ENCODE peak calls at places on chromosome 19, in four cellular contexts. One of them, this sample, is unnamed.

GRCh38 chr19:45066921-45067661 is 9.2 kb downstream of the ZNF296 start:
- DNase-seq in CD8-positive, alpha-beta T cell: no peak
- DNase-seq in small intestine: no peak
- DNase-seq in DND-41: no peak
- DNase-seq in this sample: no peak

GRCh38 chr19:38675611-38676010 is 28.2 kb downstream of the ACTN4 start:
- DNase-seq in CD8-positive, alpha-beta T cell: no peak
- DNase-seq in small intestine: peak; percentile 97
- DNase-seq in DND-41: no peak
- DNase-seq in this sample: no peak

GRCh38 chr19:10971107-10971715 is 10.4 kb downstream of the SMARCA4 start:
- DNase-seq in CD8-positive, alpha-beta T cell: no peak
- DNase-seq in small intestine: no peak
- DNase-seq in DND-41: no peak
- DNase-seq in this sample: no peak

GRCh38 chr19:38737297-38737865 is 6.9 kb downstream of the CAPN12 start:
- DNase-seq in CD8-positive, alpha-beta T cell: no peak
- DNase-seq in small intestine: no peak
- DNase-seq in DND-41: no peak
- DNase-seq in this sample: no peak

GRCh38 chr19:2724148-2724557 is 3.0 kb upstream of the DIRAS1 start:
- DNase-seq in CD8-positive, alpha-beta T cell: no peak
- DNase-seq in small intestine: no peak
- DNase-seq in DND-41: no peak
- DNase-seq in this sample: no peak

GRCh38 chr19:55596304-55596703 is 3.0 kb downstream of the FIZ1 start:
- DNase-seq in CD8-positive, alpha-beta T cell: no peak
- DNase-seq in small intestine: no peak
- DNase-seq in DND-41: no peak
- DNase-seq in this sample: no peak

GRCh38 chr19:8387688-8388611 is 2.2 kb upstream of the RAB11B start:
- DNase-seq in CD8-positive, alpha-beta T cell: no peak
- DNase-seq in small intestine: peak; percentile 19
- DNase-seq in DND-41: no peak
- DNase-seq in this sample: no peak

GRCh38 chr19:15779756-15780476 is 7.5 kb upstream of the OR10H5 start:
- DNase-seq in CD8-positive, alpha-beta T cell: no peak
- DNase-seq in small intestine: peak; percentile 35
- DNase-seq in DND-41: no peak
- DNase-seq in this sample: peak; percentile 91

GRCh38 chr19:38527466-38528136 is 90.2 kb downstream of the MAP4K1 start:
- DNase-seq in CD8-positive, alpha-beta T cell: no peak
- DNase-seq in small intestine: no peak
- DNase-seq in DND-41: peak; percentile 25
- DNase-seq in this sample: no peak

GRCh38 chr19:47226426-47227346 is 4.3 kb downstream of the BBC3 start:
- DNase-seq in CD8-positive, alpha-beta T cell: no peak
- DNase-seq in small intestine: peak; percentile 81
- DNase-seq in DND-41: peak; percentile 91
- DNase-seq in this sample: peak; percentile 86

GRCh38 chr19:7705387-7706187 is 3.7 kb upstream of the FCER2 start:
- DNase-seq in CD8-positive, alpha-beta T cell: peak; percentile 44
- DNase-seq in small intestine: peak; percentile 31
- DNase-seq in DND-41: no peak
- DNase-seq in this sample: no peak

GRCh38 chr19:40342644-40343311 is 5.4 kb downstream of the C19orf47 start:
- DNase-seq in CD8-positive, alpha-beta T cell: no peak
- DNase-seq in small intestine: no peak
- DNase-seq in DND-41: no peak
- DNase-seq in this sample: no peak

GRCh38 chr19:1608414-1609391 is 3.4 kb upstream of the UQCR11 start:
- DNase-seq in CD8-positive, alpha-beta T cell: no peak
- DNase-seq in small intestine: peak; percentile 15
- DNase-seq in DND-41: no peak
- DNase-seq in this sample: no peak

GRCh38 chr19:40691421-40692211 is 1.2 kb upstream of the NUMBL start:
- DNase-seq in CD8-positive, alpha-beta T cell: no peak
- DNase-seq in small intestine: no peak
- DNase-seq in DND-41: no peak
- DNase-seq in this sample: no peak

GRCh38 chr19:19628499-19629134 is 597 bp upstream of the LPAR2 start:
- DNase-seq in CD8-positive, alpha-beta T cell: no peak
- DNase-seq in small intestine: peak; percentile 72
- DNase-seq in DND-41: no peak
- DNase-seq in this sample: no peak

GRCh38 chr19:38805180-38805579 is 7.6 kb downstream of the LGALS4 start:
- DNase-seq in CD8-positive, alpha-beta T cell: no peak
- DNase-seq in small intestine: peak; percentile 69
- DNase-seq in DND-41: no peak
- DNase-seq in this sample: no peak

GRCh38 chr19:31054430-31054829 is 294.8 kb downstream of the TSHZ3 start:
- DNase-seq in CD8-positive, alpha-beta T cell: no peak
- DNase-seq in small intestine: peak; percentile 3
- DNase-seq in DND-41: peak; percentile 24
- DNase-seq in this sample: no peak

GRCh38 chr19:33740811-33741396 is 55.8 kb upstream of the KCTD15 start:
- DNase-seq in CD8-positive, alpha-beta T cell: no peak
- DNase-seq in small intestine: peak; percentile 25
- DNase-seq in DND-41: peak; percentile 61
- DNase-seq in this sample: no peak

GRCh38 chr19:44573647-44574046 is 39.7 kb upstream of the IGSF23 start:
- DNase-seq in CD8-positive, alpha-beta T cell: no peak
- DNase-seq in small intestine: no peak
- DNase-seq in DND-41: no peak
- DNase-seq in this sample: no peak

GRCh38 chr19:40229484-40229883 is 3.0 kb upstream of the CCNP start:
- DNase-seq in CD8-positive, alpha-beta T cell: no peak
- DNase-seq in small intestine: no peak
- DNase-seq in DND-41: no peak
- DNase-seq in this sample: no peak

GRCh38 chr19:43901395-43902390 is 33.4 kb downstream of the ZNF45 start:
- DNase-seq in CD8-positive, alpha-beta T cell: peak; percentile 31
- DNase-seq in small intestine: peak; percentile 72
- DNase-seq in DND-41: no peak
- DNase-seq in this sample: peak; percentile 68

GRCh38 chr19:16435238-16435911 is 36.4 kb downstream of the EPS15L1 start:
- DNase-seq in CD8-positive, alpha-beta T cell: no peak
- DNase-seq in small intestine: no peak
- DNase-seq in DND-41: no peak
- DNase-seq in this sample: peak; percentile 79

GRCh38 chr19:16497042-16497441 is 848 bp downstream of the C19orf44 start:
- DNase-seq in CD8-positive, alpha-beta T cell: no peak
- DNase-seq in small intestine: no peak
- DNase-seq in DND-41: no peak
- DNase-seq in this sample: no peak

GRCh38 chr19:29618434-29618833 is 12.4 kb downstream of the POP4 start:
- DNase-seq in CD8-positive, alpha-beta T cell: no peak
- DNase-seq in small intestine: no peak
- DNase-seq in DND-41: no peak
- DNase-seq in this sample: no peak

GRCh38 chr19:1450735-1451669 is 1.1 kb downstream of the APC2 start:
- DNase-seq in CD8-positive, alpha-beta T cell: no peak
- DNase-seq in small intestine: no peak
- DNase-seq in DND-41: no peak
- DNase-seq in this sample: no peak

GRCh38 chr19:1755467-1756155 is 2.3 kb downstream of the ONECUT3 start:
- DNase-seq in CD8-positive, alpha-beta T cell: no peak
- DNase-seq in small intestine: no peak
- DNase-seq in DND-41: no peak
- DNase-seq in this sample: no peak

GRCh38 chr19:29576761-29577661 is 29.1 kb upstream of the POP4 start:
- DNase-seq in CD8-positive, alpha-beta T cell: no peak
- DNase-seq in small intestine: no peak
- DNase-seq in DND-41: no peak
- DNase-seq in this sample: no peak

GRCh38 chr19:40555978-40556689 is 20.5 kb upstream of the SHKBP1 start:
- DNase-seq in CD8-positive, alpha-beta T cell: no peak
- DNase-seq in small intestine: no peak
- DNase-seq in DND-41: no peak
- DNase-seq in this sample: no peak

GRCh38 chr19:33745297-33745696 is 51.4 kb upstream of the KCTD15 start:
- DNase-seq in CD8-positive, alpha-beta T cell: no peak
- DNase-seq in small intestine: no peak
- DNase-seq in DND-41: no peak
- DNase-seq in this sample: no peak

GRCh38 chr19:51441410-51442390 is 16.6 kb downstream of the SIGLEC8 start:
- DNase-seq in CD8-positive, alpha-beta T cell: peak; percentile 56
- DNase-seq in small intestine: peak; percentile 57
- DNase-seq in DND-41: peak; percentile 73
- DNase-seq in this sample: no peak

GRCh38 chr19:42529248-42529764 is 1.0 kb upstream of the CEACAM1 start:
- DNase-seq in CD8-positive, alpha-beta T cell: peak; percentile 43
- DNase-seq in small intestine: peak; percentile 87
- DNase-seq in DND-41: peak; percentile 60
- DNase-seq in this sample: no peak

GRCh38 chr19:6476155-6476895 is 5.3 kb downstream of the DENND1C start:
- DNase-seq in CD8-positive, alpha-beta T cell: peak; percentile 48
- DNase-seq in small intestine: peak; percentile 96
- DNase-seq in DND-41: peak; percentile 63
- DNase-seq in this sample: no peak

GRCh38 chr19:11461453-11461852 is 19.4 kb downstream of the ELAVL3 start:
- DNase-seq in CD8-positive, alpha-beta T cell: no peak
- DNase-seq in small intestine: no peak
- DNase-seq in DND-41: no peak
- DNase-seq in this sample: no peak

GRCh38 chr19:55179570-55180484 is at the start of gene SYT5:
- DNase-seq in CD8-positive, alpha-beta T cell: peak; percentile 45
- DNase-seq in small intestine: peak; percentile 62
- DNase-seq in DND-41: peak; percentile 77
- DNase-seq in this sample: no peak

GRCh38 chr19:3986260-3987041 is 1.2 kb upstream of the EEF2 start:
- DNase-seq in CD8-positive, alpha-beta T cell: no peak
- DNase-seq in small intestine: peak; percentile 85
- DNase-seq in DND-41: peak; percentile 72
- DNase-seq in this sample: no peak
- H3K4me1 ChIP-seq in CD8-positive, alpha-beta T cell: peaks cover 43% of the 10 kb centered on the region
- H3K4me1 ChIP-seq in small intestine: no peaks in the 10 kb centered on the region
- H3K4me1 ChIP-seq in DND-41: peaks cover 69% of the 10 kb centered on the region
- H3K4me1 ChIP-seq in this sample: peaks cover 8% of the 10 kb centered on the region

DNA sequence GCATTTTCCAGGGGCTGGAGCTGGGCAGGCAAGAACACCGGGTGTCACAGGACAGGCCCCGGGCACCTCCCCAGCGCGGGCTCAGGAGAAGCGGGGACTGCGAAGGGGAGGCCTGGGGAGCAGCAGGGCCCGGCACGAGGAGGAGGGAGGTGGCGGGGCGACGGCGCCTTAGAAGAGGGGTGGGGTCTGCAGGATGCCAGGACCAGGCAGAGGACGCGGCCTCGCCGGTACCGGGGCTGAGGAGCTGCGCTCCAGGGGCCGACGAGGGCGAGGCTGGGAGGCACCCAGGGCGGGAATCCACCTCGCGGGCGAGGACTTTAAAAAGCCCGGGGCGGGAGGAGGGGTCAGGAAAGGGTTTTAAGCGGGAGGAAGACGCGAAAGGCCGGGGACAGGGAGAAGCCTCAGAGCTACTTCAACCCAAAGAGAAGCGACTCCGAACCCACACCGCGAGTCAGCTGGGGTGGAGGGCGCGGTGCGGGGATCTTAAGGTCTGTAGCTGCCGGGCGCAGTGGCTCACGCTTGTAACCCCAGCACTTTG is 665 bp downstream of the ZNF347 start:
- DNase-seq in CD8-positive, alpha-beta T cell: no peak
- DNase-seq in small intestine: peak; percentile 12
- DNase-seq in DND-41: peak; percentile 57
- DNase-seq in this sample: peak; percentile 65
- H3K27ac ChIP-seq in CD8-positive, alpha-beta T cell: peak overlapping the region; percentile 52
- H3K27ac ChIP-seq in small intestine: no peak overlapping the region
- H3K27ac ChIP-seq in DND-41: peak overlapping the region; percentile 72
- H3K27ac ChIP-seq in this sample: peak overlapping the region; percentile 78

GRCh38 chr19:35936738-35937268 is 629 bp downstream of the LRFN3 start:
- DNase-seq in CD8-positive, alpha-beta T cell: no peak
- DNase-seq in small intestine: no peak
- DNase-seq in DND-41: no peak
- DNase-seq in this sample: no peak

GRCh38 chr19:35939307-35940077 is 3.3 kb downstream of the LRFN3 start:
- DNase-seq in CD8-positive, alpha-beta T cell: no peak
- DNase-seq in small intestine: no peak
- DNase-seq in DND-41: no peak
- DNase-seq in this sample: no peak

GRCh38 chr19:35937345-35938281 is 1.4 kb downstream of the LRFN3 start:
- DNase-seq in CD8-positive, alpha-beta T cell: no peak
- DNase-seq in small intestine: peak; percentile 33
- DNase-seq in DND-41: no peak
- DNase-seq in this sample: no peak

GRCh38 chr19:35940078-35940775 is 4.1 kb downstream of the LRFN3 start:
- DNase-seq in CD8-positive, alpha-beta T cell: no peak
- DNase-seq in small intestine: no peak
- DNase-seq in DND-41: no peak
- DNase-seq in this sample: no peak

GRCh38 chr19:35938282-35939224 is 2.4 kb downstream of the LRFN3 start:
- DNase-seq in CD8-positive, alpha-beta T cell: no peak
- DNase-seq in small intestine: no peak
- DNase-seq in DND-41: no peak
- DNase-seq in this sample: no peak
- H3K36me3 ChIP-seq in CD8-positive, alpha-beta T cell: peaks cover 4% of the 10 kb centered on the region
- H3K36me3 ChIP-seq in small intestine: peaks cover 4% of the 10 kb centered on the region
- H3K36me3 ChIP-seq in DND-41: peaks cover 25% of the 10 kb centered on the region
- H3K36me3 ChIP-seq in this sample: peaks cover 24% of the 10 kb centered on the region

GRCh38 chr19:14053032-14053431 is 8.8 kb downstream of the PALM3 start:
- DNase-seq in CD8-positive, alpha-beta T cell: no peak
- DNase-seq in small intestine: no peak
- DNase-seq in DND-41: no peak
- DNase-seq in this sample: no peak
- H3K4me1 ChIP-seq in CD8-positive, alpha-beta T cell: peaks cover 4% of the 10 kb centered on the region
- H3K4me1 ChIP-seq in small intestine: no peaks in the 10 kb centered on the region
- H3K4me1 ChIP-seq in DND-41: peaks cover 5% of the 10 kb centered on the region
- H3K4me1 ChIP-seq in this sample: no peaks in the 10 kb centered on the region